ENCODE peak calls at places on chromosomes 11 and 22, in five cellular contexts. I is endothelial cell; S is pancreas; X is stimulated activated CD4-positive, alpha-beta T cell treated with anti-CD3 and anti-CD28 coated beads, Interleukin-2, amount 100 ng/mL, for 48 hours; H is fibroblast of lung. E is an unnamed sample.

GRCh38 chr11:131511794-131512193 is 141.4 kb downstream of the NTM start:
- DNase-seq in H (no peak), X (no peak), S (peak), I (peak), E (no peak)

GRCh38 chr11:46149342-46149741 is 28.1 kb upstream of the PHF21A start:
- DNase-seq in H (no peak), I (no peak), X (no peak), S (no peak), E (no peak)

GRCh38 chr11:123653997-123654565 is 343 bp downstream of the SCN3B start:
- DNase-seq in I (peak), X (peak), S (peak), H (peak), E (peak)

GRCh38 chr22:45400046-45400445 is 13.4 kb downstream of the SMC1B start:
- DNase-seq in X (no peak), H (no peak), S (no peak), I (no peak), E (no peak)

GRCh38 chr11:77174559-77174958 is 46.5 kb downstream of the MYO7A start:
- DNase-seq in H (no peak), S (no peak), I (no peak), X (no peak), E (no peak)

GRCh38 chr22:40484906-40485660 is 114.7 kb downstream of the SGSM3 start:
- DNase-seq in X (no peak), H (peak), I (no peak), S (no peak), E (no peak)

GRCh38 chr11:9982796-9983579 is 311.0 kb downstream of the SBF2 start:
- DNase-seq in I (no peak), H (peak), S (no peak), X (no peak), E (no peak)

GRCh38 chr11:47498149-47498548 is 49.2 kb upstream of the RAPSN start:
- DNase-seq in S (no peak), X (no peak), I (no peak), H (no peak), E (no peak)

GRCh38 chr11:83641511-83641910 is 355.3 kb upstream of the CCDC90B start:
- DNase-seq in I (no peak), H (peak), S (no peak), X (no peak), E (peak)

GRCh38 chr11:63802637-63803414 is 10.4 kb upstream of the SPINDOC start:
- DNase-seq in S (no peak), H (peak), X (no peak), I (no peak), E (no peak)

GRCh38 chr11:92380882-92381281 is 156.3 kb downstream of the FAT3 start:
- DNase-seq in S (no peak), I (no peak), X (no peak), H (peak), E (no peak)

GRCh38 chr22:22516992-22517391 is 3.1 kb downstream of the ZNF280A start:
- DNase-seq in H (no peak), X (no peak), I (no peak), S (no peak), E (no peak)

GRCh38 chr11:105609832-105610781 is at the start of gene GRIA4:
- DNase-seq in H (peak), I (peak), X (no peak), S (peak), E (peak)

GRCh38 chr22:44839061-44839460 is 86.7 kb downstream of the ARHGAP8 start:
- DNase-seq in H (no peak), I (no peak), X (no peak), S (no peak), E (no peak)

GRCh38 chr22:19981171-19981960 is 35.3 kb downstream of the ARVCF start:
- DNase-seq in X (no peak), I (no peak), H (no peak), S (no peak), E (no peak)

GRCh38 chr11:131928992-131929391 is 558.6 kb downstream of the NTM start:
- DNase-seq in H (no peak), S (no peak), X (no peak), I (no peak), E (no peak)

GRCh38 chr22:20867179-20868099 is 8.6 kb downstream of the SNAP29 start:
- DNase-seq in H (peak), X (no peak), I (peak), S (peak), E (peak)

GRCh38 chr11:95152878-95153856 is 63.5 kb downstream of the ENDOD1 start:
- DNase-seq in S (no peak), I (no peak), X (no peak), H (no peak), E (no peak)

GRCh38 chr11:28659716-28660348 is 551.6 kb downstream of the METTL15 start:
- DNase-seq in H (peak), S (no peak), I (no peak), X (no peak), E (no peak)

GRCh38 chr11:7555067-7555699 is 41.4 kb downstream of the PPFIBP2 start:
- DNase-seq in H (no peak), I (no peak), X (no peak), S (peak), E (no peak)

GRCh38 chr22:46636221-46637002 is 16.2 kb downstream of the GRAMD4 start:
- DNase-seq in X (no peak), S (no peak), I (no peak), H (no peak), E (no peak)

GRCh38 chr11:107747622-107748021 is 35.8 kb upstream of the SLN start:
- DNase-seq in H (no peak), X (no peak), I (no peak), S (no peak), E (no peak)